ENCODE peak calls at places on chromosomes 4 and X, in four cellular contexts. O, V, B and K are unnamed samples.

GRCh38 chr4:7811536-7812190 is 128.0 kb downstream of the AFAP1 start:
- DNase-seq in V (peak; percentile 95), O (peak; percentile 11), B (peak; percentile 90), K (no peak)

GRCh38 chr4:80489798-80490197 is 154.3 kb downstream of the CFAP299 start:
- DNase-seq in O (no peak), V (no peak), B (no peak), K (no peak)

GRCh38 chrX:13092455-13092941 is 48.1 kb upstream of the FAM9C start:
- DNase-seq in V (no peak), O (no peak), B (no peak), K (no peak)

GRCh38 chr4:91502365-91502764 is 801.4 kb upstream of the GRID2 start:
- DNase-seq in V (no peak), O (no peak), B (no peak), K (no peak)

GRCh38 chr4:136562842-136563241 is 969.5 kb downstream of the PCDH18 start:
- DNase-seq in V (peak; percentile 49), O (no peak), B (no peak), K (no peak)

GRCh38 chr4:34679228-34679627 is 1565.1 kb downstream of the ARAP2 start:
- DNase-seq in B (no peak), V (no peak), O (no peak), K (no peak)

GRCh38 chrX:12139934-12140611 is 1.8 kb downstream of the FRMPD4 start:
- DNase-seq in V (no peak), O (peak; percentile 39), B (no peak), K (no peak)

GRCh38 chr4:140943486-140943885 is 187.3 kb upstream of the TBC1D9 start:
- DNase-seq in V (no peak), B (no peak), O (no peak), K (peak; percentile 60)

GRCh38 chrX:68681443-68681941 is 34.0 kb downstream of the STARD8 start:
- DNase-seq in O (peak; percentile 9), V (peak; percentile 52), B (no peak), K (no peak)

GRCh38 chrX:38717871-38718270 is 83.4 kb upstream of the MID1IP1 start:
- DNase-seq in O (peak; percentile 4), B (no peak), V (peak; percentile 26), K (no peak)

GRCh38 chrX:56766554-56767412 is 37.7 kb downstream of the NBDY start:
- DNase-seq in B (peak; percentile 60), V (no peak), O (no peak), K (no peak)

GRCh38 chrX:139081965-139082364 is 370.4 kb upstream of the FGF13 start:
- DNase-seq in V (no peak), O (no peak), B (no peak), K (no peak)

GRCh38 chrX:67426946-67427345 is 116.9 kb upstream of the AR start:
- DNase-seq in V (no peak), B (no peak), O (no peak), K (no peak)

GRCh38 chr4:147289181-147289580 is 191.7 kb upstream of the EDNRA start:
- DNase-seq in V (no peak), B (no peak), O (peak; percentile 11), K (no peak)

DNA sequence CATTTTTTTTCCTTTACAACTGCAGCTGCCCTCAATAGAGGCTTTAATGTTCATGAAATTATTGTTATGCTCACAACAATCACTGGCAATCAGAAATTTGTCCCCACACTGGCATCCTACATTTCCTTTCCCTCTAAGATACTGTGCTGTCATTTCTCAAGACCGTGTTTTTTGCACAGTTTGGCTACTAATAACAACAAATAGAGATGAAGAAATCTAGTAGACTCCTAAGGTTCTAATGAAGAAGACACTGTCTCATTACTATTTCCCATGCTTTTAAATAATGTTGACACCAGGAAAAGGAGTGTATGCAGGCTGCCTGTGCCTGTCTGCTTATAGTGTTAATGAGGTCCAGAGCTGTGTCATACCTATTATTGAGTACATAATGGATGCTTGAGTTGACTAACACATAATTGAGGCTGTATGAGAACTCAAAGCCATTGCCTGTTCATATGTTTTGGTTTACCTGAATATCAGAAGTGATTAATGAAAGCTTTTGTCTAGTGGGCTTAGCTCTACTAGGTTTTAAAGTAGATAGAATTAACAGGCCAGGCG is 1.5 kb upstream of the EIF4E start:
- DNase-seq in V (no peak), O (no peak), B (no peak), K (no peak)
- H3K4me3 ChIP-seq in V (peak overlapping the region; percentile 49), O (peak overlapping the region; percentile 65), B (no peak overlapping the region), K (peak overlapping the region; percentile 72)

GRCh38 chr4:93066746-93067145 is 761.8 kb upstream of the ATOH1 start:
- DNase-seq in O (peak; percentile 32), B (no peak), V (peak; percentile 15), K (no peak)
- TF ChIP-seq CTCF in O (no peak), B (no peak), V (no peak), K (no peak)

DNA sequence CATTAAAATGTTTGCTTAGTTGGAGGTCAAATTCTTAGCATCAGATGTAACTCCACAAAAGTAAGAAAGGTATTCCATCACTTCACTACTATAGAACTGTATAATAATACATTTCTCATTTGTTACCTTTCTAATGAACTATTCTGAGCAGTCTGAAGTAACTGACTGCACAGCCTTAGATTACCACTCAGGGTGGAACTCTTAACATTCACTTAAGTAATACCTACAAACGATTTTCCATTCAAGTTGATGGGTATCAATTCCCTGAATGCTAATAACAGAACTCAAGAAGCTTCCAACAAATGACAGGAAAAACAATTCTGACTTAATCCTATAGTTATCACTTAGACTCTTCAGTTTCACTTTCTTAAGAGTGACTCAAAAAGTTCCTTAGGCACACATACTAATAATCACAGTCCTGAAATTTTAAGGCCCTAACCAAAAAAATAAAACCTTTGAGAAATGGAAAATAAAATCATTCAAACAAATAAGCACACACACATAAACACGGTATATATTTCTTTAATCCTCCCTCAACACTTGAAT is 20.9 kb downstream of the HNRNPD start:
- DNase-seq in V (no peak), O (no peak), B (no peak), K (no peak)
- H3K27me3 ChIP-seq in V (no peaks in the 10 kb centered on the region), O (no peaks in the 10 kb centered on the region), B (no peaks in the 10 kb centered on the region), K (no peaks in the 10 kb centered on the region)

GRCh38 chr4:24322517-24322916 is 261.8 kb downstream of the DHX15 start:
- DNase-seq in V (peak; percentile 22), O (no peak), B (no peak), K (no peak)

GRCh38 chr4:24322986-24323385 is 261.4 kb downstream of the DHX15 start:
- DNase-seq in O (no peak), V (no peak), B (no peak), K (no peak)

GRCh38 chr4:24330198-24330972 is 254.0 kb downstream of the DHX15 start:
- DNase-seq in V (no peak), B (no peak), O (no peak), K (no peak)

GRCh38 chr4:24328711-24329110 is 255.6 kb downstream of the DHX15 start:
- DNase-seq in V (no peak), B (no peak), O (no peak), K (no peak)

DNA sequence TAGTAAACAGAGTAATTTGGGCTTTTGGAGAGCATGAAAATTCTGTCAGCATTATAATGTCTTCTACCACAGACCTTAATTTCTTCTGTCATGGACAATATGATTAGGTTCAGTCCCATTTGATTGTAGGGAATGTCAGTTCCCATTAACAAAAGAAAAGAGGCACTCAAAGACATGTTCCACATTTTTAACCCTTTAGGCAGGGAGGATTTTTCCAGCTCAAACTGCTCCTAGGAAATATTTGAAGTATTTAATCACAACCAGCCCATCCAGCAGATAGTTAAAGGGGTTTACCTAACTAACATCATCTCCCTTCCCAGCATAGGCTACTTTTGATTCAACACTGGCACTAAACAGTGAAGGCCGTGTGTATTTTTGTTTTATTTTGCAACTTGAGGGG is 256.1 kb downstream of the DHX15 start:
- DNase-seq in B (no peak), O (no peak), V (no peak), K (no peak)
- H3K4me3 ChIP-seq in B (no peak overlapping the region), O (no peak overlapping the region), V (no peak overlapping the region), K (no peak overlapping the region)

GRCh38 chr4:112099701-112100289 is 45.5 kb upstream of the FAM241A start:
- DNase-seq in B (no peak), V (peak; percentile 85), O (peak; percentile 37), K (no peak)
- TF ChIP-seq CTCF in B (peak; percentile 24), V (peak; percentile 52), O (peak; percentile 55), K (peak; percentile 52)

GRCh38 chrX:103999234-103999633 is 14.3 kb downstream of the H2BW1 start:
- DNase-seq in V (no peak), O (no peak), B (no peak), K (no peak)
- H3K27me3 ChIP-seq in V (no peaks in the 10 kb centered on the region), O (peaks cover 4% of the 10 kb centered on the region), B (no peaks in the 10 kb centered on the region), K (peaks cover 2% of the 10 kb centered on the region)

DNA sequence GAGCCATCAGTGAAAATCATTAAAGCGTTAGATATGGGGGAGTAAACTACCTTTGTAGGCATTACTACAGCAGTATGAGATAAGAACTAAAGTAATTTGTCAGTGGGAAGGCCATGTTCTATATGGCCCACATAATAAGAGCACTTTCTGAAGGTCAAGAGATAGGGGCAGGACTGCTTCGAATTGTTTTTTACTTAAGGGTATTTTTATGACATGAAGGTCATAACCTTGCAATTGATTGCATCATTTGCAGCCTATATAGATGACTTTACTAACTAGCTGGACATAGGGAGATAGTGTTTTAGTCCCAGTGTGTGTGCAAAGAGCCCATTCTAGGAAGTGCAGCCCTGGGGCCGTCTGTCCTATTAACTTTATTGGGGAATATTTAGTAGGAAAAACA is 23.6 kb upstream of the GC start:
- DNase-seq in V (no peak), B (no peak), O (no peak), K (no peak)
- H3K4me3 ChIP-seq in V (no peak overlapping the region), B (no peak overlapping the region), O (no peak overlapping the region), K (no peak overlapping the region)

DNA sequence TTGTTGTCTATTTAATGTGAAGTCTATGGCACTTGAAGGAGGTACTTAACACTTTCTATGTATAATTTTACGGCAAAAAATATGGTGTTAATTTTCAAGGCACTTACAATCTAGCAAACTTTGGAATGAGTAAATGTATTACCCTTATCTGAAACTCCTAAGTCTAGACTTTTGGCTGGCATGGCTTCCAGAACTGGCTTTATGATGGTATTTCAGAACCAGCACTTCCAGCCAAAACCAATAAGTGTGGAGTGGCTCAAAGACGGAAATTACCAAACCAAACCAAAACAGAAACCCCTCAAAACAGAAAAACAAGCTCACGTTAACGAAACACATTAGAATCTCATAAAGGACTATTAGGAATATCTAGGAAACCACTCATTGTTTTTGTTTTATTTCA is 205.6 kb upstream of the HAND2 start:
- DNase-seq in B (no peak), V (no peak), O (no peak), K (no peak)
- TF ChIP-seq CTCF in B (no peak), V (no peak), O (no peak), K (no peak)

DNA sequence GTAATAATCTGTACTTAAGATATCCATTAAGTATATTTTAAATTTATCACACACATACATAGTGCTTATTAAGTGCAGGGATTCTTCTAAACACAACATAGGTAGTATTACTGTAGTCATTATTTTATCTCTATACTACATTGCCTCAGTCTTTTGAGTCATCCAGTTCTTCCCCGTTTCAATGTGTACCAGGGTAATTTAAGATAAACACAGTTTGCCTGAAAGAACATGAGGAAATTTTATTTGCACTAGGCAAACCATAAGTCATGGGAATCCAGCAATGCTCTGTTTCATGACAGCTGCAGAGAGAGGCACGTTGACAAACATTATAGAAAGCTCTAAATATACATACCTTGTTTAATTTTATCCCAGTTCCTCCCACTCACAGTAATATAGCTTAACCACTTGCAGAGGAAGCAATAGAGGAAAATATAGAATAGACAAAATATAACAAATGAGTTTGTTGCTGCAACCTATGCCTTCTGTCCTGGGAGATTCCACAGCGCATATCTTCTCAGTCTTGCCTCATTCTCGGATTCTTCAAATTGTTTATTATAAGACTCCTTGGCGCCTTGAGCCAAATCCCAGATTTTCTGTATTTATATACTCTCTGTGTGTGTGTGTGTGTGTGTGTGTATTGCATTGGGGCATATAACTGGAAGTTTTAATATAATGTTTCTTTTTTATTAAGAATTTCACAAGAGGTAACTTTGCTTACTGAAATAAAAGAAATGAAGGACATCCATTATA is 258.6 kb downstream of the FAM133A start:
- DNase-seq in V (no peak), B (no peak), O (no peak), K (no peak)
- H3K27me3 ChIP-seq in V (no peaks in the 10 kb centered on the region), B (no peaks in the 10 kb centered on the region), O (no peaks in the 10 kb centered on the region), K (no peaks in the 10 kb centered on the region)

GRCh38 chr4:86939123-86939522 is 4.3 kb downstream of the AFF1 start:
- DNase-seq in B (no peak), O (no peak), V (no peak), K (no peak)
- H3K4me3 ChIP-seq in B (no peak overlapping the region), O (no peak overlapping the region), V (no peak overlapping the region), K (no peak overlapping the region)